ENCODE peak calls at places on chromosomes 3 and 15, in seven cellular contexts. H, Z, R, E, L, F and D are unnamed samples.

GRCh38 chr3:177602601-177603136 is 405.4 kb upstream of the TBL1XR1 start:
- DNase-seq in H (peak), Z (no peak), R (no peak), E (peak), L (no peak), F (no peak), D (no peak)

GRCh38 chr3:177354461-177354860 is 157.2 kb upstream of the TBL1XR1 start:
- DNase-seq in H (no peak), Z (no peak), R (no peak), E (no peak), L (no peak), F (no peak), D (no peak)

GRCh38 chr15:39365161-39365560 is 215.7 kb upstream of the THBS1 start:
- DNase-seq in H (no peak), Z (no peak), R (no peak), E (no peak), L (no peak), F (no peak), D (no peak)

GRCh38 chr3:136595862-136596697 is 156.1 kb downstream of the STAG1 start:
- DNase-seq in H (no peak), Z (no peak), R (no peak), E (no peak), L (no peak), F (no peak), D (no peak)

GRCh38 chr3:108546249-108546648 is 35.9 kb upstream of the MYH15 start:
- DNase-seq in H (no peak), Z (no peak), R (no peak), E (no peak), L (no peak), F (no peak), D (no peak)

GRCh38 chr3:108494862-108495531 is 15.4 kb downstream of the MYH15 start:
- DNase-seq in H (no peak), Z (no peak), R (no peak), E (no peak), L (no peak), F (no peak), D (no peak)

GRCh38 chr3:58012302-58012701 is 4.1 kb downstream of the FLNB start:
- DNase-seq in H (no peak), Z (no peak), R (no peak), E (no peak), L (no peak), F (no peak), D (no peak)

GRCh38 chr3:161540594-161540993 is 44.0 kb downstream of the OTOL1 start:
- DNase-seq in H (peak), Z (no peak), R (no peak), E (no peak), L (no peak), F (no peak), D (no peak)

GRCh38 chr3:38823722-38824121 is 7.7 kb upstream of the SCN10A start:
- DNase-seq in H (no peak), Z (no peak), R (peak), E (no peak), L (no peak), F (no peak), D (no peak)

GRCh38 chr3:191688756-191689433 is 227.9 kb downstream of the PYDC2 start:
- DNase-seq in H (no peak), Z (no peak), R (no peak), E (no peak), L (no peak), F (no peak), D (no peak)

GRCh38 chr15:77546870-77547269 is 85.8 kb downstream of the LINGO1 start:
- DNase-seq in H (no peak), Z (no peak), R (no peak), E (peak), L (no peak), F (no peak), D (no peak)

GRCh38 chr3:56724580-56725142 is 41.6 kb upstream of the TASOR start:
- DNase-seq in H (no peak), Z (no peak), R (no peak), E (no peak), L (no peak), F (no peak), D (no peak)

GRCh38 chr15:80152896-80153876 is at the start of gene FAH:
- DNase-seq in H (peak), Z (no peak), R (no peak), E (peak), L (peak), F (peak), D (peak)

GRCh38 chr3:156246939-156247725 is 126.8 kb downstream of the KCNAB1 start:
- DNase-seq in H (no peak), Z (no peak), R (no peak), E (no peak), L (no peak), F (no peak), D (no peak)

GRCh38 chr15:74378853-74379252 is 11.4 kb upstream of the CYP11A1 start:
- DNase-seq in H (no peak), Z (no peak), R (no peak), E (no peak), L (peak), F (no peak), D (no peak)

GRCh38 chr3:115448856-115449255 is 174.5 kb upstream of the GAP43 start:
- DNase-seq in H (no peak), Z (no peak), R (no peak), E (no peak), L (no peak), F (no peak), D (no peak)

GRCh38 chr3:88105325-88105724 is 44.4 kb upstream of the C3orf38 start:
- DNase-seq in H (no peak), Z (no peak), R (no peak), E (no peak), L (no peak), F (no peak), D (no peak)

GRCh38 chr3:60514085-60514649 is 737.1 kb downstream of the FHIT start:
- DNase-seq in H (no peak), Z (no peak), R (no peak), E (no peak), L (no peak), F (no peak), D (no peak)

GRCh38 chr3:113166719-113167492 is 44.5 kb upstream of the BOC start:
- DNase-seq in H (no peak), Z (no peak), R (peak), E (no peak), L (no peak), F (no peak), D (peak)

GRCh38 chr3:151016421-151016820 is 43.9 kb upstream of the CLRN1 start:
- DNase-seq in H (no peak), Z (no peak), R (no peak), E (no peak), L (no peak), F (no peak), D (no peak)

GRCh38 chr3:121871434-121871833 is 22.8 kb upstream of the SLC15A2 start:
- DNase-seq in H (no peak), Z (no peak), R (no peak), E (no peak), L (no peak), F (no peak), D (no peak)

GRCh38 chr3:48595526-48596121 is 495 bp upstream of the COL7A1 start:
- DNase-seq in H (no peak), Z (no peak), R (no peak), E (peak), L (no peak), F (no peak), D (peak)

GRCh38 chr3:124126446-124127017 is 134.6 kb upstream of the ROPN1 start:
- DNase-seq in H (no peak), Z (no peak), R (no peak), E (no peak), L (no peak), F (no peak), D (no peak)

GRCh38 chr15:64842986-64843561 is 1.4 kb downstream of the PLEKHO2 start:
- DNase-seq in H (no peak), Z (no peak), R (no peak), E (no peak), L (no peak), F (no peak), D (no peak)

GRCh38 chr3:107366766-107367165 is 10.5 kb upstream of the CCDC54 start:
- DNase-seq in H (no peak), Z (no peak), R (no peak), E (no peak), L (no peak), F (no peak), D (no peak)

GRCh38 chr3:72316501-72317279 is 531.6 kb downstream of the SHQ1 start:
- DNase-seq in H (no peak), Z (no peak), R (peak), E (no peak), L (no peak), F (no peak), D (no peak)

GRCh38 chr3:58117561-58118305 is 93.0 kb downstream of the DNASE1L3 start:
- DNase-seq in H (no peak), Z (no peak), R (peak), E (no peak), L (no peak), F (no peak), D (no peak)

GRCh38 chr3:27659279-27660021 is 62.7 kb downstream of the EOMES start:
- DNase-seq in H (peak), Z (no peak), R (peak), E (peak), L (peak), F (peak), D (peak)

GRCh38 chr3:177430653-177431052 is 233.4 kb upstream of the TBL1XR1 start:
- DNase-seq in H (no peak), Z (no peak), R (no peak), E (no peak), L (no peak), F (no peak), D (no peak)

GRCh38 chr3:128395500-128396125 is 71.1 kb downstream of the DNAJB8 start:
- DNase-seq in H (no peak), Z (no peak), R (peak), E (no peak), L (no peak), F (no peak), D (no peak)

GRCh38 chr15:80614711-80615360 is 80.3 kb upstream of the ABHD17C start:
- DNase-seq in H (no peak), Z (no peak), R (no peak), E (no peak), L (no peak), F (no peak), D (no peak)

GRCh38 chr15:74869726-74870407 is 3.3 kb downstream of the SCAMP2 start:
- DNase-seq in H (peak), Z (no peak), R (no peak), E (no peak), L (peak), F (peak), D (no peak)

GRCh38 chr3:23567917-23568316 is 237.8 kb upstream of the UBE2E1 start:
- DNase-seq in H (peak), Z (no peak), R (no peak), E (no peak), L (no peak), F (no peak), D (no peak)

GRCh38 chr15:90851114-90851513 is 17.3 kb upstream of the FURIN start:
- DNase-seq in H (no peak), Z (no peak), R (no peak), E (no peak), L (peak), F (peak), D (no peak)

GRCh38 chr15:26806574-26806973 is 33.7 kb upstream of the GABRB3 start:
- DNase-seq in H (no peak), Z (no peak), R (no peak), E (no peak), L (no peak), F (no peak), D (no peak)

GRCh38 chr3:125479091-125479490 is 40.9 kb downstream of the SNX4 start:
- DNase-seq in H (no peak), Z (no peak), R (no peak), E (no peak), L (no peak), F (no peak), D (no peak)